ENCODE peak calls at places on chromosomes 5 and 9, in six cellular contexts. H is lower lobe of right lung; Y is sciatic nerve; Q is effector memory CD8-positive, alpha-beta T cell; P is A549; E is left ventricle myocardium superior. G is an unnamed sample.
A peak's percentile ranks its signal among the peaks of the same experiment; 100 is the strongest.

GRCh38 chr5:59569608-59570334 is 323.8 kb downstream of the PDE4D start:
- ATAC-seq in H (no peak), E (no peak), Y (no peak), Q (peak; percentile 47), P (peak; percentile 34), G (no peak)

GRCh38 chr5:124658867-124659557 is 87.4 kb downstream of the ZNF608 start:
- ATAC-seq in P (no peak), Q (no peak), Y (no peak), E (no peak), H (no peak), G (no peak)

GRCh38 chr5:40995816-40996586 is 75.1 kb downstream of the MROH2B start:
- ATAC-seq in H (no peak), E (no peak), Y (no peak), P (no peak), Q (no peak), G (no peak)

GRCh38 chr9:101513351-101513750 is 20.3 kb upstream of the RNF20 start:
- ATAC-seq in P (no peak), Q (no peak), H (no peak), Y (no peak), E (peak; percentile 57), G (no peak)

GRCh38 chr9:110999379-110999778 is 38.9 kb downstream of the LPAR1 start:
- ATAC-seq in H (no peak), Y (no peak), P (no peak), Q (no peak), E (no peak), G (no peak)

GRCh38 chr5:171845857-171846785 is 60.5 kb downstream of the SMIM23 start:
- ATAC-seq in E (peak; percentile 59), Q (no peak), Y (no peak), H (no peak), P (peak; percentile 65), G (peak; percentile 22)

GRCh38 chr9:109349431-109349846 is 28.6 kb upstream of the EPB41L4B start:
- ATAC-seq in E (peak; percentile 40), Q (no peak), P (peak; percentile 85), H (peak; percentile 65), Y (peak; percentile 79), G (no peak)

GRCh38 chr5:109455598-109456096 is 45.9 kb upstream of the PJA2 start:
- ATAC-seq in H (peak; percentile 85), P (peak; percentile 96), Y (peak; percentile 99), E (peak; percentile 93), Q (peak; percentile 55), G (peak; percentile 100)

GRCh38 chr5:158737536-158738027 is 362.1 kb downstream of the EBF1 start:
- ATAC-seq in P (no peak), E (no peak), Y (no peak), H (no peak), Q (no peak), G (no peak)

GRCh38 chr9:98021306-98022040 is 35.1 kb upstream of the NANS start:
- ATAC-seq in Y (no peak), H (no peak), P (peak; percentile 13), Q (no peak), E (peak; percentile 92), G (peak; percentile 13)

GRCh38 chr9:27497883-27498553 is 26.1 kb upstream of the IFNK start:
- ATAC-seq in Q (no peak), E (no peak), P (no peak), Y (no peak), H (no peak), G (no peak)

G was measured in esophagus mucosa.